ENCODE peak calls at places on chromosomes 16 and 17, in four cellular contexts. B, V, A and S are unnamed samples.
A peak's percentile ranks its signal among the peaks of the same experiment; 100 is the strongest.

GRCh38 chr16:3808308-3809063 is 72.0 kb downstream of the CREBBP start:
- DNase-seq in B (no peak), V (no peak), A (no peak), S (no peak)

GRCh38 chr17:561118-561517 is 153.5 kb downstream of the VPS53 start:
- DNase-seq in B (no peak), V (no peak), A (peak; percentile 34), S (no peak)

GRCh38 chr17:78494961-78495330 is 82.2 kb downstream of the DNAH17 start:
- DNase-seq in B (no peak), V (peak; percentile 60), A (no peak), S (no peak)

GRCh38 chr17:57638284-57638683 is 106.8 kb downstream of the CCDC182 start:
- DNase-seq in B (no peak), V (no peak), A (no peak), S (no peak)

GRCh38 chr17:76056882-76057281 is 15.4 kb downstream of the SRP68 start:
- DNase-seq in B (no peak), V (no peak), A (no peak), S (no peak)

GRCh38 chr17:77884019-77884418 is 74.5 kb upstream of the TNRC6C start:
- DNase-seq in B (peak; percentile 63), V (no peak), A (peak; percentile 43), S (peak; percentile 82)

GRCh38 chr17:49180303-49180702 is 30.1 kb downstream of the GNGT2 start:
- DNase-seq in B (peak; percentile 35), V (peak; percentile 69), A (peak; percentile 55), S (peak; percentile 83)

GRCh38 chr16:2859686-2860265 is 1.8 kb upstream of the PRSS22 start:
- DNase-seq in B (no peak), V (no peak), A (no peak), S (peak; percentile 27)

GRCh38 chr16:67514382-67514828 is 14.2 kb upstream of the RIPOR1 start:
- DNase-seq in B (peak; percentile 90), V (peak; percentile 86), A (peak; percentile 77), S (peak; percentile 94)

DNA sequence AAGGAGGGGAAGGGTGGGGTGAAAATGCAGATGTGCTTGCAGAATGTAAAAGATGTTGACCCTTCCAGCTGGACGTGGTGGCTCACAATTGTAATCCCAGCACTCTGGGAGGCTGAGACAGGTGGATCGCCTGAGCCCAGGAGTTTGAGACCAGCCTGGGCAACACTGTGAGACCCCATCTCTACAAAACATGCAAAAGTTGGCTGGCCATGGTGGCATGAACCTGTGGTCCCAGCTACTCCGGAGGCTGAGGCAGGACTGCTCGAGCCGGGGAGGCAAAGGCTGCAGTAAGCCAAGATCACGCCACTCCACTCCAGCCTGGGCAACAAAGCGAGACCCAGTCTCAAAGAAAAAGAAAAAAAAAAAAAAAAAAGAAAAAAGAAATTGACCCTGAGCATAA is 17.8 kb downstream of the ATP1B2 start:
- DNase-seq in B (no peak), V (no peak), A (no peak), S (no peak)
- H3K36me3 ChIP-seq in B (no peaks in the 10 kb centered on the region), V (peaks cover 22% of the 10 kb centered on the region), A (peaks cover 19% of the 10 kb centered on the region), S (peaks cover 11% of the 10 kb centered on the region)

GRCh38 chr17:28579526-28579925 is 2.8 kb upstream of the ALDOC start:
- DNase-seq in B (no peak), V (no peak), A (no peak), S (no peak)
- H3K36me3 ChIP-seq in B (no peaks in the 10 kb centered on the region), V (peaks cover 35% of the 10 kb centered on the region), A (no peaks in the 10 kb centered on the region), S (peaks cover 45% of the 10 kb centered on the region)

GRCh38 chr16:23527961-23528634 is 17.8 kb upstream of the GGA2 start:
- DNase-seq in B (peak; percentile 23), V (peak; percentile 55), A (no peak), S (no peak)
- H3K36me3 ChIP-seq in B (no peaks in the 10 kb centered on the region), V (peaks cover 40% of the 10 kb centered on the region), A (peaks cover 17% of the 10 kb centered on the region), S (peaks cover 32% of the 10 kb centered on the region)

DNA sequence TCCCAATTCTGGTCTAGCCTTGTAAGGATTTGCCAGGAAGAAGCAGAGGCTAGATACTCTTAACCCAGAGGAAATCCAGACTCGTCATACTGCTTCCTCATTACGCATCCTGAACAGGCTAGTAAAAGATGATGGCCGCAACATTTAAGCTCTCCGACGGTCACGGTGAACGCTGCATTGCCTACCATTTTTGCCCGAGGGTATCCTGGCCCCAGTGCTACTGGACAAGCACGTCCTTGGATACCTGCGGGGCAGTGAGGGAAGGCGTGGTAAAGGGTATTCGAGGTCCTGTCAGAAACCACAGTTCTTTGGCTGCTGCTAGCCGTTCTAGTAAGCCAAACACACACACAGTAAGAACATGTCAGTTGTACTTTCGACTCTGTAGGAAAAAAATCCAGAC is 36.6 kb downstream of the METTL16 start:
- DNase-seq in B (no peak), V (no peak), A (no peak), S (no peak)
- H3K36me3 ChIP-seq in B (peaks cover 5% of the 10 kb centered on the region), V (peaks cover 27% of the 10 kb centered on the region), A (peaks cover 14% of the 10 kb centered on the region), S (peaks cover 39% of the 10 kb centered on the region)